ENCODE peak calls at places on chromosomes 7 and 10, in ten cellular contexts. U, L, Y, W, M, K, D, P, H and O are unnamed samples.

GRCh38 chr10:119663866-119664698 is 12.9 kb downstream of the BAG3 start:
- DNase-seq in U (no peak), L (no peak), Y (no peak), W (no peak), M (no peak), K (peak), D (no peak), P (no peak), H (no peak), O (peak)

GRCh38 chr7:142066536-142066935 is 45.0 kb upstream of the MGAM2 start:
- DNase-seq in U (no peak), L (no peak), Y (no peak), W (no peak), M (no peak), K (no peak), D (no peak), P (peak), H (no peak), O (no peak)

GRCh38 chr7:124940306-124940705 is 10.7 kb upstream of the POT1 start:
- DNase-seq in U (no peak), L (no peak), Y (no peak), W (no peak), M (no peak), K (no peak), D (no peak), P (no peak), H (no peak), O (no peak)

GRCh38 chr7:42217548-42217947 is 19.5 kb downstream of the GLI3 start:
- DNase-seq in U (no peak), L (no peak), Y (no peak), W (no peak), M (no peak), K (no peak), D (no peak), P (no peak), H (no peak), O (no peak)

GRCh38 chr10:30736685-30737232 is 107.2 kb upstream of the LYZL2 start:
- DNase-seq in U (no peak), L (peak), Y (peak), W (no peak), M (no peak), K (peak), D (no peak), P (peak), H (peak), O (peak)

GRCh38 chr7:81983421-81983820 is 213.6 kb upstream of the HGF start:
- DNase-seq in U (no peak), L (no peak), Y (no peak), W (no peak), M (no peak), K (no peak), D (no peak), P (no peak), H (no peak), O (no peak)

GRCh38 chr10:3523309-3524050 is 261.5 kb downstream of the KLF6 start:
- DNase-seq in U (no peak), L (no peak), Y (no peak), W (no peak), M (no peak), K (no peak), D (no peak), P (no peak), H (no peak), O (no peak)

GRCh38 chr7:44221231-44221791 is 20.5 kb downstream of the YKT6 start:
- DNase-seq in U (peak), L (no peak), Y (no peak), W (peak), M (no peak), K (no peak), D (no peak), P (no peak), H (peak), O (no peak)

GRCh38 chr7:40716052-40716451 is 581.2 kb downstream of the SUGCT start:
- DNase-seq in U (no peak), L (peak), Y (no peak), W (no peak), M (no peak), K (no peak), D (no peak), P (no peak), H (no peak), O (no peak)

GRCh38 chr7:4775281-4776159 is at the start of gene AP5Z1:
- DNase-seq in U (peak), L (peak), Y (peak), W (peak), M (peak), K (peak), D (peak), P (peak), H (peak), O (peak)

GRCh38 chr10:33715303-33715702 is 380.8 kb upstream of the NRP1 start:
- DNase-seq in U (no peak), L (no peak), Y (no peak), W (no peak), M (no peak), K (no peak), D (no peak), P (no peak), H (no peak), O (no peak)

DNA sequence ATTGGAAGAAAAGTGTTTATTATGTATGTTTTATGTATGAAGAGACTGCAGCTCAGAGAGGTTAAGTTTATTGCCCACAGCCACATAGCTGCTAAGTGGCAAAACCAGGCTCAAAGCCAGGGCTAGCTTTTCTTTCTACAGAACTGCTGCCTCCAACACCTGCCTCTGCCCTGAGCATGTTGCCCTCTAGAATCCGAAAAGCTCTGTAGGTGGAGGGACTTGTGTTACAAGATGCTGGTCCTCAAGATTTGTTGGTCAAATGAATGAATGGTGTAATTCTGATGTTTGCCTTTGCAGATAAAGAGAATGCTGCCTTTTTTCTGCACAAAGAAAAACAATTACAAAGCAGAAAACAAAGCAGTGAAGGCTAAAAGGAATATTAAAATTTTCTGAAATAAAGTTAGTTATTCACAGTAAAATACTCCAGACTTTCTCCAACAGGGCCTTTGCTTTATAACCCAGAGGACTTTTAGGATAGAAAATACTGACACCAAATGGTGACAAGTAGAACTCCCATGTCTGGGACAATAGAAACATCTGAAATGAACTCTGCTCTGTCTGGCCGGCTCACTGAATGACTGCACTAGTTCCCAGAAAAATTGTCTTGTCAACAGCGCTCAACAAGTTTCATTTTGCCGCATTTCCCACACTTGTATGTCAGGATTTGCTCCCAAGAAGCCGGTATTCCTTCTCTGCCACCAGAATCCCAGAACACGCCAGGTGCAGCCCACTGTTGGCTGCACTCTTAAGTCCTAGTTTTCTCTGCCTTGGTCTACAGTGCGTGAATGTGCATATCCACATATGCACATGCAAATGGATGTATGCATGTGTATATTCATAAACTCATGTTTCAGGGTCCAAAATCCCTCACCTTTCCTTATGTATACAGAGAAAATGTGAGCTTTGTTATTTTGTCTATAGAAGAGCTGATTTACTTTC is 11.0 kb upstream of the DNTT start:
- DNase-seq in U (no peak), L (peak), Y (peak), W (no peak), M (peak), K (peak), D (peak), P (peak), H (no peak), O (peak)
- TF ChIP-seq CTCF in U (peak), L (peak), Y (peak), W (no peak), M (peak), K (peak), D (peak), P (peak), H (peak), O (peak)

GRCh38 chr10:97138174-97138573 is 47.6 kb downstream of the SLIT1 start:
- DNase-seq in U (no peak), L (no peak), Y (no peak), W (no peak), M (no peak), K (no peak), D (peak), P (peak), H (no peak), O (no peak)
- TF ChIP-seq CTCF in U (no peak), L (no peak), Y (no peak), W (no peak), M (peak), K (no peak), D (peak), P (peak), H (no peak), O (peak)

GRCh38 chr7:107206706-107207105 is 37.9 kb downstream of the HBP1 start:
- DNase-seq in U (no peak), L (no peak), Y (no peak), W (no peak), M (no peak), K (no peak), D (no peak), P (no peak), H (no peak), O (no peak)

GRCh38 chr7:107206136-107206535 is 37.3 kb downstream of the HBP1 start:
- DNase-seq in U (no peak), L (no peak), Y (no peak), W (no peak), M (no peak), K (no peak), D (no peak), P (no peak), H (no peak), O (no peak)

GRCh38 chr7:107203607-107204006 is 34.8 kb downstream of the HBP1 start:
- DNase-seq in U (no peak), L (no peak), Y (no peak), W (no peak), M (no peak), K (no peak), D (no peak), P (no peak), H (no peak), O (no peak)

GRCh38 chr7:107196834-107197610 is 28.2 kb downstream of the HBP1 start:
- DNase-seq in U (no peak), L (no peak), Y (no peak), W (no peak), M (no peak), K (no peak), D (no peak), P (peak), H (no peak), O (no peak)

DNA sequence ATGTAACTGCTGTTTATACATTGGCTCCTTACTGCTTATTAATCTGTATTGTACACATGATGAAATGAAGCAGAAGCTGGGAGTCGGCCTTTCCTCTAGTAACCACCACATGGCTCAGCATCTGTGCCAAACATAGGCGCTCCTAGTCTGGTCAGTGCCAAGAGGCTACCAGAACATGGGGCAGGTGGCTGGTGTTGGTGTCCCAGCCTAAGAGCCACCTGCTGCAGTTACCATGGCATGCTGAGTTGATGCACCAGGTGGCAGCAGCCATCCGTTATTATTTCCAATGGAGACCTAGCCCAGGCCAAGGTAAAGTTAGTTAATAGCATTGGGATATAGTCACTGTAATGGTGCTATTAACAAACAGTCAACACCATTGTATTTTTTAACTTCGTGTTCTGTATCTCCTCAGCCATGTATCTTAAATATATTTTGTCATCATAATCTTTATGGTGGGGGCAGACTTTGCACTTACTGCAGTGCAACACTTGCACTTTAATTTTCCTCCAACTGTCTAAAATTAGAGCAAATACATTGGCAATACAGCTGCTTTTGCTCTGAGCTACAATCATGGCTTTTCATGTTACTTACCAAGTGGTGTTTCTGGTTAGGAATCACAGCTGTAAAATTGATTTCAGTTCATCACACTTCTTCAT is 33.1 kb downstream of the HBP1 start:
- DNase-seq in U (peak), L (peak), Y (no peak), W (no peak), M (peak), K (peak), D (peak), P (peak), H (peak), O (peak)
- TF ChIP-seq CTCF in U (peak), L (peak), Y (peak), W (no peak), M (peak), K (peak), D (peak), P (peak), H (peak), O (peak)

GRCh38 chr7:87935373-87935706 is 1.3 kb downstream of the ADAM22 start:
- DNase-seq in U (no peak), L (no peak), Y (no peak), W (no peak), M (no peak), K (no peak), D (no peak), P (no peak), H (no peak), O (no peak)

GRCh38 chr7:87934699-87935372 is 785 bp downstream of the ADAM22 start:
- DNase-seq in U (peak), L (peak), Y (no peak), W (peak), M (peak), K (no peak), D (peak), P (no peak), H (no peak), O (peak)

GRCh38 chr7:87933605-87933952 is 472 bp upstream of the ADAM22 start:
- DNase-seq in U (no peak), L (no peak), Y (no peak), W (no peak), M (no peak), K (no peak), D (no peak), P (no peak), H (no peak), O (no peak)

DNA sequence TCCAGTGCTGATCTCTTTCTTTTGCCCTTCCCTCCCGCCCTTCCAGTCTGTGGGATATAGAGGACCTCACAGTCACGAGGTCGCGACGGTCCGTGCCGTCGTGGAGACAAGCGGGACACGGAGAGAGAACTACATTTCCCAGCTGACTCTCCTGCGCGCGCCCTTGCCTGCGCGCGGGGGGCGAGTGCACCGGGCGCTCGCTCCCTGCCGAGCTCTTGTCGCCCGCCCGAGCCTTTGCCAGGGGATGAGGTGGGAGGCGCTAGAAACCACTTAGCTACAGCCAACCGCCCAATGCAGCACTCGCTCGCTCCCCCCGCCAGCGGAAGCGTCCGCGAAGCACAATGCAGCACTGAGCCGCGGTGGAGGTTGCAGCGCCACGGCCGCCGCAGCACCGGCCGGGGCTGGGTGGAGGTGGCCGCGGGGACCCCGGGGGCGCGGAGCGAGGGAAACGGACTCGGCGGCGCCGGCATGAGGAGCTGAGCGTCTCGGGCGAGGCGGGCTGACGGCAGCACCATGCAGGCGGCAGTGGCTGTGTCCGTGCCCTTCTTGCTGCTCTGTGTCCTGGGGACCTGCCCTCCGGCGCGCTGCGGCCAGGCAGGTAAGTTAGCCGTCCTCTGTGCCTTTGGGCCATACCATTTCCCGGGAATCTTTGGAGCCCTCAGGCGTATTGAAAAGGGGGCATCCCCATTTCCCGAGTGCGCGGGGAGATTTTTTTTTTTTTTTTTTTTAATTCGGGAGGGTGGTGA is at the start of gene ADAM22:
- DNase-seq in U (peak), L (peak), Y (peak), W (peak), M (peak), K (peak), D (peak), P (peak), H (peak), O (peak)
- TF ChIP-seq CTCF in U (peak), L (no peak), Y (no peak), W (no peak), M (no peak), K (no peak), D (no peak), P (no peak), H (no peak), O (no peak)

GRCh38 chr10:110919971-110920881 is 822 bp downstream of the SHOC2 start:
- DNase-seq in U (peak), L (peak), Y (no peak), W (peak), M (peak), K (peak), D (peak), P (peak), H (no peak), O (peak)

GRCh38 chr10:110919349-110919931 is at the start of gene SHOC2:
- DNase-seq in U (peak), L (no peak), Y (no peak), W (peak), M (peak), K (no peak), D (peak), P (peak), H (peak), O (no peak)

GRCh38 chr10:110916554-110917346 is 2.2 kb downstream of the BBIP1 start:
- DNase-seq in U (no peak), L (peak), Y (peak), W (no peak), M (peak), K (peak), D (no peak), P (peak), H (no peak), O (peak)

GRCh38 chr10:110918633-110919348 is at the start of gene BBIP1:
- DNase-seq in U (no peak), L (peak), Y (peak), W (peak), M (peak), K (peak), D (no peak), P (peak), H (peak), O (peak)

GRCh38 chr10:110918269-110918632 is 729 bp downstream of the BBIP1 start:
- DNase-seq in U (peak), L (peak), Y (peak), W (no peak), M (peak), K (peak), D (peak), P (peak), H (no peak), O (no peak)
- TF ChIP-seq CTCF in U (no peak), L (no peak), Y (no peak), W (no peak), M (no peak), K (peak), D (no peak), P (no peak), H (peak), O (no peak)